ENCODE peak calls at places on chromosomes 3 and 15, in five cellular contexts. T, B, Q, O and N are unnamed samples.

GRCh38 chr3:23728651-23729117 is 77.1 kb upstream of the UBE2E1 start:
- DNase-seq in Q (no peak), B (peak), O (no peak), T (peak), N (no peak)

GRCh38 chr3:66450389-66451022 is 50.3 kb downstream of the LRIG1 start:
- DNase-seq in Q (no peak), T (peak), B (no peak), O (no peak), N (no peak)

GRCh38 chr3:190384241-190384863 is 3.6 kb upstream of the CLDN16 start:
- DNase-seq in Q (peak), O (no peak), T (peak), B (peak), N (peak)

GRCh38 chr3:196055683-196056270 is 26.1 kb downstream of the TFRC start:
- DNase-seq in Q (no peak), T (no peak), O (no peak), B (no peak), N (no peak)

GRCh38 chr15:66401130-66402021 is 14.7 kb downstream of the MAP2K1 start:
- DNase-seq in T (peak), B (peak), Q (no peak), O (no peak), N (no peak)

GRCh38 chr3:195522254-195523023 is 20.7 kb downstream of the PPP1R2 start:
- DNase-seq in T (peak), Q (no peak), B (peak), O (peak), N (peak)

GRCh38 chr3:143525408-143525807 is 322.9 kb downstream of the SLC9A9 start:
- DNase-seq in B (no peak), Q (no peak), O (no peak), T (no peak), N (no peak)

GRCh38 chr3:15983232-15983631 is 185.5 kb upstream of the ANKRD28 start:
- DNase-seq in T (peak), B (no peak), O (peak), Q (no peak), N (no peak)

GRCh38 chr3:59605318-59605717 is 555.5 kb upstream of the CFAP20DC start:
- DNase-seq in O (no peak), B (no peak), Q (no peak), T (no peak), N (no peak)

GRCh38 chr3:13617981-13618380 is 69.1 kb downstream of the FBLN2 start:
- DNase-seq in O (no peak), Q (no peak), T (no peak), B (no peak), N (no peak)

GRCh38 chr3:73364517-73364916 is 260.2 kb downstream of the PDZRN3 start:
- DNase-seq in O (no peak), B (no peak), T (no peak), Q (no peak), N (no peak)

GRCh38 chr3:20511863-20512262 is 325.9 kb upstream of the SGO1 start:
- DNase-seq in Q (no peak), B (peak), O (peak), T (peak), N (peak)

GRCh38 chr3:98521897-98522537 is 685 bp downstream of the CLDND1 start:
- DNase-seq in T (peak), O (peak), Q (peak), B (peak), N (peak)

GRCh38 chr3:182035324-182035723 is 323.6 kb downstream of the SOX2 start:
- DNase-seq in Q (no peak), T (no peak), O (peak), B (no peak), N (no peak)

GRCh38 chr3:66408458-66408857 is 92.4 kb downstream of the LRIG1 start:
- DNase-seq in Q (no peak), O (no peak), T (no peak), B (no peak), N (no peak)

GRCh38 chr3:169041677-169042171 is 621.8 kb downstream of the MECOM start:
- DNase-seq in B (peak), Q (peak), T (peak), O (peak), N (no peak)

GRCh38 chr3:123385981-123386380 is 62.9 kb downstream of the ADCY5 start:
- DNase-seq in B (no peak), O (no peak), Q (no peak), T (peak), N (no peak)

GRCh38 chr3:43363621-43364266 is 77.4 kb downstream of the SNRK start:
- DNase-seq in T (no peak), O (no peak), Q (no peak), B (no peak), N (no peak)

GRCh38 chr3:13013994-13014754 is 59.1 kb downstream of the IQSEC1 start:
- DNase-seq in B (no peak), Q (no peak), T (no peak), O (peak), N (peak)

GRCh38 chr3:77412591-77412990 is 372.7 kb downstream of the ROBO2 start:
- DNase-seq in T (peak), Q (no peak), B (no peak), O (no peak), N (no peak)

GRCh38 chr3:90015688-90016356 is 908.4 kb downstream of the EPHA3 start:
- DNase-seq in Q (no peak), T (peak), B (peak), O (no peak), N (no peak)

GRCh38 chr3:111851511-111851954 is 7.5 kb upstream of the PHLDB2 start:
- DNase-seq in B (no peak), T (peak), O (no peak), Q (peak), N (no peak)

GRCh38 chr15:48647963-48648362 is 2.5 kb upstream of the FBN1 start:
- DNase-seq in T (peak), Q (no peak), O (peak), B (peak), N (no peak)

GRCh38 chr3:31106204-31106603 is 211.7 kb upstream of the GADL1 start:
- DNase-seq in Q (no peak), B (no peak), O (no peak), T (peak), N (no peak)

GRCh38 chr15:49982586-49982985 is 136.4 kb downstream of the ATP8B4 start:
- DNase-seq in Q (no peak), T (no peak), O (no peak), B (no peak), N (no peak)

GRCh38 chr3:175001091-175001490 is 142.0 kb downstream of the NAALADL2 start:
- DNase-seq in B (no peak), O (no peak), T (no peak), Q (no peak), N (no peak)

GRCh38 chr3:141402476-141403171 is 34.3 kb downstream of the ZBTB38 start:
- DNase-seq in O (peak), Q (no peak), T (peak), B (peak), N (peak)

GRCh38 chr15:48868549-48868948 is 9.4 kb upstream of the EID1 start:
- DNase-seq in Q (no peak), O (no peak), T (peak), B (no peak), N (no peak)

GRCh38 chr15:75673426-75674247 is 25.9 kb downstream of the SNX33 start:
- DNase-seq in T (no peak), B (no peak), O (no peak), Q (no peak), N (no peak)

GRCh38 chr3:18224406-18224805 is 200.7 kb downstream of the SATB1 start:
- DNase-seq in T (no peak), B (no peak), Q (no peak), O (no peak), N (no peak)

GRCh38 chr3:78754066-78754743 is 1013.6 kb downstream of the ROBO1 start:
- DNase-seq in Q (no peak), T (peak), B (peak), O (no peak), N (no peak)

GRCh38 chr15:63173116-63173470 is 15.8 kb upstream of the RPS27L start:
- DNase-seq in T (no peak), B (no peak), Q (no peak), O (no peak), N (no peak)

GRCh38 chr3:56428667-56429066 is 39.6 kb downstream of the ERC2 start:
- DNase-seq in Q (no peak), T (no peak), B (no peak), O (no peak), N (no peak)

GRCh38 chr15:101489633-101490407 is at the start of gene PCSK6:
- DNase-seq in Q (no peak), B (peak), O (peak), T (no peak), N (no peak)

DNA sequence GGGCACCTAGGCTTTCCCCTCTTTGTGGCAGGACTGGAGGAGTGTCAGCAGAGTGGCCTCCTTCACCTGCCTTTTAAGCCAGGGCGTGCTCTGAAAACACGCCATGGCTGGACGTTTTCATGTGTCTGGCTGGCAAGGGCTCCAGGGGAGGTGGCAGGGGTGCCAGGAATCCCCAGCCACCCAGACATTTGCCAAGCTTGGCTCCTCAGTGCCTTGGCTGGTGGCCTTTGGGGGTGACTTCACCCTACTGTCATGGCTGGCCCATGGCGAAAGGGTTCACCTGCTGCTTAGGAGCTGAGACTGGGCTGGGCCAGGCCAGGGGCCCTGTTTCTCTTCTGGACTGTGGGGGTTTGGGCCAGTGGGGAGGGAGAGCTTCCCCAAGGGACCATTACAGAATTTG is 17.6 kb downstream of the KLF13 start:
- DNase-seq in B (no peak), Q (no peak), O (no peak), T (no peak), N (no peak)
- TF ChIP-seq EZH2phosphoT487 in B (no peak), Q (no peak), O (no peak), T (no peak), N (no peak)

GRCh38 chr15:39657181-39657580 is 76.3 kb downstream of the THBS1 start:
- DNase-seq in Q (no peak), O (no peak), B (no peak), T (no peak), N (no peak)

GRCh38 chr15:39658740-39659139 is 77.9 kb downstream of the THBS1 start:
- DNase-seq in O (no peak), B (no peak), T (no peak), Q (no peak), N (no peak)

GRCh38 chr15:39651295-39651694 is 70.4 kb downstream of the THBS1 start:
- DNase-seq in T (no peak), Q (no peak), B (no peak), O (no peak), N (no peak)

GRCh38 chr15:39657714-39658113 is 76.8 kb downstream of the THBS1 start:
- DNase-seq in B (no peak), Q (no peak), T (peak), O (no peak), N (no peak)

DNA sequence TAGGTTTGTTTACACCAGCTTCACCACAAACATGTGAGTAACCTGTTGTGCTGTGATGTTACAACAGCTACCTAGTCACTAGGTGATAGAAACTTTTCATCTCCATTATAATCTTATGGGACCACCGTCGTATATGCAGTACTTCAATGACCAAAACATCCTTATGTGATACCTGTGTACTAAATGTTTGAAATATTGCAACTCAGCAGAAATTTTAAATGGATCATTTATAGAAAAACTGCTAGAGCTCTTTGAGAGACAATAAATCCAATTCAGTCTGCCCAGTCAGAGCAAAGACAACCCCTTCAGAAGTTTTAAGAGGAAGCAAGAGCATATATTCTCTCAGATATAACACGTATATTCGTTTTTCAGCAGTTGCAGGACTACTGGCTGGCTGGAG is 73.4 kb downstream of the THBS1 start:
- DNase-seq in B (no peak), Q (no peak), O (no peak), T (no peak), N (no peak)
- H3K9ac ChIP-seq in B (no peak), Q (no peak), O (no peak), T (no peak), N (no peak)

DNA sequence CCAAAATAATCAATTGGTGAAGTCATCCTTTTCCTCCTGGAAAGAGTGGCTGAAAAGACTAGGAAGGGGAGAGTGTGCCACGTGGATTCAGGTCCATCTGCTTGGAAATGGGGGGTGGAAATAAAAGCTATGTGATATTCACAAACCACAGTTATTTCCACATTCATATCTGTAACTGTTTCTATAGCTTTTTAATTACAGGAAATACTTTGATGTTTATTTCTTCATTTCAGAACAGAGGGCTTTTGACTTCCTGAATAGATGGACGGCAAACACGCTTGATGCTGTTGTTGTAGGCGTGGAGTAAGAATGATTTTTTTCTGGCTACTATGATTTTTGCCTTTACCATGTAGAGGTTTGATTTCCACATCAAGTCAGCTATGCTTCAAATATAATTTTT is 10.1 kb downstream of the AADACL2 start:
- DNase-seq in Q (no peak), O (no peak), T (no peak), B (no peak), N (no peak)
- H2AFZ ChIP-seq in Q (no peak), O (no peak), T (no peak), B (no peak), N (no peak)

GRCh38 chr3:49787182-49787464 is 781 bp upstream of the IP6K1 start:
- DNase-seq in O (no peak), T (no peak), Q (no peak), B (no peak), N (no peak)

GRCh38 chr3:49787536-49787935 is 1.2 kb upstream of the IP6K1 start:
- DNase-seq in B (no peak), Q (no peak), O (no peak), T (no peak), N (no peak)

GRCh38 chr3:49788056-49788455 is 1.7 kb upstream of the IP6K1 start:
- DNase-seq in O (no peak), B (no peak), T (no peak), Q (no peak), N (no peak)

GRCh38 chr3:49786357-49787181 is at the start of gene IP6K1:
- DNase-seq in O (peak), Q (peak), B (peak), T (peak), N (peak)

DNA sequence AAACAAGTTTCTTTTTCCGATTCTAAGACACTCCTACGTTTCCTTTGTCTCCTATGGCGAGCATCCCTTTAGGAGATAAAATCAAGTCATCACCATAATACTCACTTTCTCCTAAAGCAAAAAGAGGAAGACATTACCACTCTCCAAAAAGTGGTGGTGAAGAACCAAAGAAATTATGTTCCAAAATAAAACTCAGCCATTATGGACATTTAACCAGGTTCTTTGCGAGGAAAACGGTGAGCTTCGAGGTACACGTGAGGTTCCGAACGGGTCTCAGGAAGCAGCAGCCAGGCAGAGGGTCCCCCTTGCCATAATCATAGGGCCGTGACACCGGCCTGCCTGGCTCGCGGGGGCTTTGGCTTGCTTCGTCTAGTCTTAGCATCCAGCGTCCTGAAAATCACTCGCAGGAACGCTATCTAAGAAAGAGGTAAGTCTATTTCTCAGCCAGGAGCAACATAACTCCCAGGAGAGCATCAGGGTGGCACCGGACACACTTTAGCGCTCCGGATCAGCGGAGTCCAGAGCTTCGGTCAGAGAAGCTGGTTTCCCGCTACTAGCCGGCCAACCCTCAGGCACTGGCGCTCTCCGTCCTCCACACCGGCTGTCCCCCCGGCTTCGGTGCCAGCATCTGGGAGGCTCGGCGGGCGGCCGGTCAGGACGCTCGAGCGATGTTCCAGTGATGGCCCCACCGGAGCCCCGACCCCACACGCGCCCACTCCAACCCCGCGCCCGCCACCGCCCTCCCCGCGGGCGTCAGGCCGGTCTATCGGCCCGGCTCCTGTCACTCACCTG is 581 bp downstream of the IP6K1 start:
- DNase-seq in Q (no peak), B (no peak), T (peak), O (peak), N (peak)
- TF ChIP-seq EZH2phosphoT487 in Q (no peak), B (no peak), T (no peak), O (no peak), N (no peak)